ENCODE peak calls at places on chromosomes 1 and 21, in nine cellular contexts. X is HFF-Myc, E is A549, S is tibial artery, R is AG10803, W is GM12865, F is OCI-LY7, Q is epithelial cell of proximal tubule, K is colonic mucosa. D is an unnamed sample.
A peak's percentile ranks its signal among the peaks of the same experiment; 100 is the strongest.

GRCh38 chr1:164660415-164661174 is 101.6 kb downstream of the PBX1 start:
- DNase-seq in R (peak; percentile 39), X (no peak), E (no peak), S (no peak), K (no peak), W (peak; percentile 50), Q (no peak), F (peak; percentile 0), D (peak; percentile 49)

GRCh38 chr1:57112148-57112547 is 146.3 kb upstream of the C8B start:
- DNase-seq in W (no peak), F (no peak), E (no peak), S (no peak), X (no peak), K (no peak), Q (no peak), R (peak; percentile 25), D (no peak)

GRCh38 chr1:182888736-182889531 is 49.8 kb downstream of the DHX9 start:
- DNase-seq in K (no peak), F (no peak), E (no peak), X (no peak), R (peak; percentile 45), Q (no peak), W (peak; percentile 2), S (no peak), D (peak; percentile 51)

GRCh38 chr1:206709772-206710456 is 25.2 kb downstream of the MAPKAPK2 start:
- DNase-seq in W (no peak), Q (no peak), F (no peak), K (no peak), X (no peak), E (no peak), R (no peak), S (no peak), D (no peak)

GRCh38 chr1:162670928-162671663 is 38.8 kb downstream of the DDR2 start:
- DNase-seq in X (no peak), W (no peak), E (no peak), S (no peak), F (no peak), R (peak; percentile 89), Q (no peak), K (no peak), D (peak; percentile 83)

GRCh38 chr1:22107126-22107525 is 35.8 kb downstream of the WNT4 start:
- DNase-seq in R (peak; percentile 23), S (no peak), X (no peak), F (no peak), Q (no peak), W (no peak), K (no peak), E (no peak), D (no peak)

GRCh38 chr1:234608026-234608719 is 1.8 kb downstream of the IRF2BP2 start:
- DNase-seq in K (peak; percentile 83), W (peak; percentile 93), R (peak; percentile 93), F (peak; percentile 78), X (peak; percentile 86), Q (peak; percentile 91), E (peak; percentile 83), S (peak; percentile 90), D (peak; percentile 95)

GRCh38 chr1:89035080-89035479 is 12.4 kb upstream of the GBP3 start:
- DNase-seq in Q (no peak), E (no peak), R (no peak), S (no peak), X (no peak), F (no peak), W (no peak), K (no peak), D (no peak)

GRCh38 chr1:75764057-75764655 is 21.9 kb upstream of the RABGGTB start:
- DNase-seq in Q (no peak), X (no peak), W (no peak), S (no peak), E (no peak), R (no peak), K (no peak), F (peak; percentile 18), D (no peak)

GRCh38 chr1:114043046-114043445 is 63.8 kb downstream of the OLFML3 start:
- DNase-seq in X (no peak), K (no peak), Q (no peak), E (no peak), F (no peak), S (no peak), W (no peak), R (no peak), D (no peak)

GRCh38 chr1:53074313-53075154 is 12.5 kb downstream of the PODN start:
- DNase-seq in X (no peak), R (no peak), Q (no peak), S (peak; percentile 48), K (no peak), E (no peak), W (no peak), F (no peak), D (no peak)

GRCh38 chr1:49356594-49356993 is 579.9 kb upstream of the BEND5 start:
- DNase-seq in Q (no peak), R (no peak), X (no peak), S (no peak), E (no peak), K (no peak), W (no peak), F (no peak), D (no peak)

GRCh38 chr1:49651136-49651535 is 372.6 kb downstream of the AGBL4 start:
- DNase-seq in F (no peak), E (no peak), Q (no peak), X (no peak), K (no peak), W (no peak), R (no peak), S (no peak), D (no peak)

GRCh38 chr1:29569971-29570634 is 333.8 kb downstream of the PTPRU start:
- DNase-seq in Q (peak; percentile 95), W (no peak), X (peak; percentile 74), R (peak; percentile 77), F (no peak), E (peak; percentile 13), S (peak; percentile 24), K (no peak), D (peak; percentile 50)

GRCh38 chr1:214454619-214455396 is 96.6 kb downstream of the PTPN14 start:
- DNase-seq in S (no peak), R (peak; percentile 65), W (no peak), K (no peak), E (no peak), X (peak; percentile 88), Q (no peak), F (no peak), D (peak; percentile 93)

GRCh38 chr1:8423134-8423701 is 105.3 kb downstream of the SLC45A1 start:
- DNase-seq in R (no peak), Q (no peak), E (peak; percentile 20), K (no peak), X (no peak), W (peak; percentile 27), F (peak; percentile 42), S (peak; percentile 73), D (peak; percentile 53)

GRCh38 chr1:53286950-53287349 is 40.9 kb downstream of the LRP8 start:
- DNase-seq in E (no peak), X (no peak), Q (no peak), K (no peak), F (no peak), W (no peak), S (no peak), R (no peak), D (no peak)

GRCh38 chr1:24325587-24326449 is 6.7 kb downstream of the GRHL3 start:
- DNase-seq in X (no peak), E (no peak), Q (no peak), W (no peak), F (no peak), S (no peak), R (no peak), K (no peak), D (no peak)

GRCh38 chr1:47813970-47814369 is 183.2 kb downstream of the TRABD2B start:
- DNase-seq in X (no peak), E (no peak), K (no peak), R (no peak), F (no peak), W (no peak), Q (no peak), S (no peak), D (no peak)

GRCh38 chr1:220529530-220529920 is 1.6 kb downstream of the MARK1 start:
- DNase-seq in F (no peak), W (no peak), E (no peak), Q (no peak), X (no peak), S (no peak), K (no peak), R (no peak), D (no peak)
- H3K4me3 ChIP-seq in F (no peak overlapping the region), W (peak overlapping the region; percentile 53), E (no peak overlapping the region), Q (peak overlapping the region; percentile 58), X (peak overlapping the region; percentile 53), S (peak overlapping the region; percentile 99), K (no peak overlapping the region), R (no peak overlapping the region), D (no peak overlapping the region)

GRCh38 chr1:212700892-212701819 is 1.5 kb upstream of the BATF3 start:
- DNase-seq in S (peak; percentile 77), R (peak; percentile 39), K (peak; percentile 43), Q (no peak), F (peak; percentile 40), X (no peak), W (peak; percentile 43), E (peak; percentile 38), D (peak; percentile 64)
- H3K4me3 ChIP-seq in S (peak overlapping the region; percentile 86), R (peak overlapping the region; percentile 52), K (peak overlapping the region; percentile 53), Q (peak overlapping the region; percentile 53), F (peak overlapping the region; percentile 18), X (peak overlapping the region; percentile 47), W (peak overlapping the region; percentile 80), E (peak overlapping the region; percentile 95), D (peak overlapping the region; percentile 67)

DNA sequence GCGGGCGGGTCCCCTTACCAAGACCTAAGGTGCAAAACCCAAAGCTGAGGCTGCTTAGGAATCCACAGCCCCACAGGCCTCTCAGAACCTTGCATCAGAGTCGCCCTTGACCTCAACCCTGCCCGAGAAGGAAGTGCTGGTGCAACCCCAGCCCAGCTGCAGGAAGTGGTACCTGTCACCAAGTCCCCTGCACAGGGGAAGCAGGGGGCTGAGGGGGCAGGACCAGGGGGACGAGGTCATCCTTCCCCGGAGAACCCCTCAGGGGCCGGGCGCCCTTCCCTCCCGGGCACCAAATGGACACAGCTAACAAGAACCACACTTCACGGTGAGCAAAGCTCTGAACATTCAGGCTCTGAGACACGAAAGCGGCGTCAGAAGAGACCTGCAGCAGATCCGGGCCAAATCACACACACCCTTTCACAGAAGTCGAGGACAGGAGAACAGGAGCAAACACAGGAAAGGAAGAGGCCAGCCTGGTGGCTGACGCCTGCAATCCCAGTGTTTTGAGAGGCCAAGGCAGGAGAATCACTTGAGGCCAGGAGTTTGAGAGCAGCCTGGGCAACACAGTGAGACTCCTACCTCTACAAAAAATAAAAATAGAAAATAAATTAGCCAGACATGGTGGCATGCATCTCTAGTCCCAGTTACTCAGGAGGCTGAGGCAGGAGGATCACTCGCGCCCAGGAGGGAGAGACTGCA is 6.4 kb downstream of the ITGB2 start:
- DNase-seq in F (peak; percentile 69), X (no peak), E (no peak), R (no peak), K (no peak), W (peak; percentile 80), Q (no peak), S (no peak), D (no peak)
- H3K4me3 ChIP-seq in F (peak overlapping the region; percentile 37), X (no peak overlapping the region), E (no peak overlapping the region), R (no peak overlapping the region), K (no peak overlapping the region), W (peak overlapping the region; percentile 39), Q (no peak overlapping the region), S (no peak overlapping the region), D (no peak overlapping the region)

GRCh38 chr1:208369050-208369449 is 124.9 kb upstream of the PLXNA2 start:
- DNase-seq in S (no peak), E (no peak), K (no peak), Q (no peak), W (no peak), X (no peak), R (no peak), F (no peak), D (no peak)
- H3K4me3 ChIP-seq in S (no peak overlapping the region), E (no peak overlapping the region), K (no peak overlapping the region), Q (no peak overlapping the region), W (no peak overlapping the region), X (no peak overlapping the region), R (no peak overlapping the region), F (no peak overlapping the region), D (no peak overlapping the region)

D was measured in fibroblast of villous mesenchyme.